ENCODE peak calls at places on chromosomes 16 and 17, in ten cellular contexts. I, O, Y, U, B, K, Z, Q, J and R are unnamed samples.

GRCh38 chr17:47916489-47917208 is 20.6 kb downstream of the SP2 start:
- DNase-seq in I (no peak), O (no peak), Y (no peak), U (no peak), B (no peak), K (no peak), Z (no peak), Q (no peak), J (no peak), R (no peak)

GRCh38 chr17:75611746-75612437 is 21.3 kb upstream of the SMIM5 start:
- DNase-seq in I (no peak), O (no peak), Y (no peak), U (no peak), B (no peak), K (no peak), Z (no peak), Q (no peak), J (no peak), R (no peak)

GRCh38 chr16:1043831-1044514 is 28.6 kb upstream of the SSTR5 start:
- DNase-seq in I (no peak), O (no peak), Y (no peak), U (no peak), B (no peak), K (no peak), Z (no peak), Q (no peak), J (no peak), R (no peak)

GRCh38 chr16:30585400-30586191 is at the start of gene ZNF785:
- DNase-seq in I (peak), O (peak), Y (peak), U (peak), B (peak), K (peak), Z (peak), Q (no peak), J (peak), R (peak)

GRCh38 chr17:14755002-14755401 is 454.1 kb downstream of the HS3ST3B1 start:
- DNase-seq in I (no peak), O (no peak), Y (no peak), U (no peak), B (no peak), K (no peak), Z (no peak), Q (no peak), J (no peak), R (no peak)

GRCh38 chr17:77011173-77012011 is 129.4 kb upstream of the SEC14L1 start:
- DNase-seq in I (peak), O (no peak), Y (no peak), U (no peak), B (peak), K (no peak), Z (no peak), Q (peak), J (no peak), R (no peak)

GRCh38 chr17:72342061-72342460 is 221.2 kb downstream of the SOX9 start:
- DNase-seq in I (no peak), O (no peak), Y (no peak), U (no peak), B (no peak), K (no peak), Z (no peak), Q (no peak), J (no peak), R (no peak)

GRCh38 chr17:75073618-75074047 is 14.1 kb upstream of the SLC16A5 start:
- DNase-seq in I (no peak), O (no peak), Y (no peak), U (no peak), B (no peak), K (no peak), Z (no peak), Q (no peak), J (no peak), R (no peak)

GRCh38 chr17:69468211-69468610 is 53.7 kb downstream of the MAP2K6 start:
- DNase-seq in I (no peak), O (no peak), Y (no peak), U (no peak), B (no peak), K (no peak), Z (no peak), Q (no peak), J (no peak), R (no peak)

GRCh38 chr17:4331614-4332013 is 34.9 kb downstream of the UBE2G1 start:
- DNase-seq in I (no peak), O (no peak), Y (no peak), U (no peak), B (no peak), K (no peak), Z (no peak), Q (no peak), J (no peak), R (no peak)

GRCh38 chr16:16045879-16046278 is 96.5 kb downstream of the ABCC1 start:
- DNase-seq in I (peak), O (no peak), Y (no peak), U (no peak), B (no peak), K (no peak), Z (no peak), Q (no peak), J (no peak), R (no peak)